ENCODE peak calls at places on chromosome 6, in six cellular contexts. J, C, W, F, Q and P are unnamed samples.

GRCh38 chr6:89369009-89369408 is 16.5 kb upstream of the UBE2J1 start:
- DNase-seq in J (peak), C (peak), W (no peak), F (peak), Q (no peak), P (no peak)

GRCh38 chr6:170282512-170283158 is 8.2 kb downstream of the DLL1 start:
- DNase-seq in J (no peak), C (no peak), W (no peak), F (no peak), Q (no peak), P (no peak)

GRCh38 chr6:89667872-89668556 is 29.5 kb upstream of the LYRM2 start:
- DNase-seq in J (no peak), C (peak), W (no peak), F (no peak), Q (no peak), P (no peak)

GRCh38 chr6:44869321-44869897 is 458.7 kb upstream of the RUNX2 start:
- DNase-seq in J (no peak), C (no peak), W (no peak), F (no peak), Q (no peak), P (no peak)

GRCh38 chr6:132132911-132133639 is 181.9 kb upstream of the CCN2 start:
- DNase-seq in J (no peak), C (no peak), W (no peak), F (no peak), Q (no peak), P (no peak)

GRCh38 chr6:8268156-8268555 is 165.8 kb upstream of the EEF1E1 start:
- DNase-seq in J (no peak), C (no peak), W (no peak), F (no peak), Q (no peak), P (no peak)

GRCh38 chr6:142474446-142475289 is 172.9 kb downstream of the ADGRG6 start:
- DNase-seq in J (peak), C (peak), W (peak), F (no peak), Q (peak), P (peak)

GRCh38 chr6:113169484-113169883 is 687.7 kb upstream of the MARCKS start:
- DNase-seq in J (no peak), C (no peak), W (no peak), F (no peak), Q (no peak), P (no peak)

GRCh38 chr6:79574636-79575035 is 37.4 kb upstream of the LCA5 start:
- DNase-seq in J (no peak), C (peak), W (no peak), F (no peak), Q (no peak), P (no peak)

GRCh38 chr6:84771732-84772131 is 7.3 kb upstream of the TBX18 start:
- DNase-seq in J (no peak), C (peak), W (peak), F (no peak), Q (no peak), P (no peak)

GRCh38 chr6:156029296-156029985 is 573.8 kb upstream of the NOX3 start:
- DNase-seq in J (no peak), C (no peak), W (no peak), F (no peak), Q (peak), P (no peak)

GRCh38 chr6:40286027-40286426 is 301.1 kb downstream of the LRFN2 start:
- DNase-seq in J (no peak), C (peak), W (no peak), F (no peak), Q (no peak), P (no peak)
- H3K27ac ChIP-seq in J (no peak), C (no peak), W (no peak), F (no peak), Q (no peak), P (no peak)

GRCh38 chr6:108795122-108795521 is 53.1 kb upstream of the ARMC2 start:
- DNase-seq in J (no peak), C (no peak), W (no peak), F (no peak), Q (no peak), P (no peak)
- H3K27ac ChIP-seq in J (no peak), C (no peak), W (no peak), F (no peak), Q (peak), P (no peak)

GRCh38 chr6:100202417-100203194 is 208.6 kb upstream of the MCHR2 start:
- DNase-seq in J (no peak), C (no peak), W (no peak), F (no peak), Q (no peak), P (no peak)
- H3K27ac ChIP-seq in J (no peak), C (no peak), W (no peak), F (no peak), Q (peak), P (peak)

GRCh38 chr6:14729186-14729871 is 516.5 kb upstream of the JARID2 start:
- DNase-seq in J (peak), C (no peak), W (peak), F (no peak), Q (no peak), P (no peak)

GRCh38 chr6:14727494-14728395 is 518.1 kb upstream of the JARID2 start:
- DNase-seq in J (peak), C (no peak), W (no peak), F (no peak), Q (no peak), P (no peak)

GRCh38 chr6:14724546-14724945 is 521.3 kb upstream of the JARID2 start:
- DNase-seq in J (no peak), C (no peak), W (no peak), F (no peak), Q (no peak), P (no peak)

GRCh38 chr6:14728396-14729024 is 517.4 kb upstream of the JARID2 start:
- DNase-seq in J (peak), C (no peak), W (no peak), F (peak), Q (no peak), P (no peak)

DNA sequence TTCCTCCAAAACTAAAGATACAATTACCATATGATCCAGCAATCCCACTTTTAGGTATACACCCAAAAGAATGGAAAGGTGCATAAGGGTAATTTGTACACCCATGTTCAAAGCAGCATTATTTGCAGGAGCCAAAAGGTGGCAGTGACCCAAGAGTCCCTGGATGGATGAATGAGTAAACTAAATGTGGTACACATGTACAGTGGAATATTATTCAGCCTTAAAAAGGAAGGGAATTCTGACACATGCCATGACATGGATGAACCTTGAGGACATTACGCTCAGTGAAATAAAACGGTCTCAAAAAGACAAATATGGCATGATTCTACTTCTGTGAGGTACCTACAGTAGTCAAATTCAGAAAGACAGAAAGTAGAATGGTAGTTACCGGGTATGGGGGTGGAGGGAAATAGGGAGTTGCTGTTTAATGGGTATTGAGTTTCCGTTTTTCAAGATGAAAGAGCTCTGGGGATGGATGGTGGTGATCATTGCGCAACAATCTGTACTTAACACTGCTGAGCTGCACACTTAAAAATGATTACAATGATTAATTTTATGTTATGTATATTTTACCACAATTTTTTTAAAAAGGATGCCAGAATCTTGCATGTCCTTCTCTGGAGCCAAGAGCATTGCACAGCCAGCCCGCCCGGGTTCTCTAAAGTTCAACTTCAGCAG is 518.9 kb upstream of the JARID2 start:
- DNase-seq in J (no peak), C (no peak), W (no peak), F (no peak), Q (no peak), P (peak)
- H3K27ac ChIP-seq in J (no peak), C (no peak), W (no peak), F (no peak), Q (no peak), P (no peak)

GRCh38 chr6:33691456-33692077 is 19.9 kb downstream of the UQCC2 start:
- DNase-seq in J (no peak), C (no peak), W (no peak), F (no peak), Q (peak), P (no peak)
- H3K27ac ChIP-seq in J (no peak), C (no peak), W (no peak), F (peak), Q (no peak), P (no peak)

GRCh38 chr6:10613693-10614092 is 80.7 kb downstream of the C6orf52 start:
- DNase-seq in J (no peak), C (no peak), W (no peak), F (no peak), Q (no peak), P (no peak)

GRCh38 chr6:10612161-10612560 is 82.3 kb downstream of the C6orf52 start:
- DNase-seq in J (no peak), C (peak), W (no peak), F (no peak), Q (no peak), P (no peak)

GRCh38 chr6:10613077-10613476 is 81.3 kb downstream of the C6orf52 start:
- DNase-seq in J (no peak), C (no peak), W (no peak), F (no peak), Q (no peak), P (no peak)

GRCh38 chr6:10609038-10609437 is 85.4 kb downstream of the C6orf52 start:
- DNase-seq in J (no peak), C (no peak), W (no peak), F (no peak), Q (no peak), P (no peak)

DNA sequence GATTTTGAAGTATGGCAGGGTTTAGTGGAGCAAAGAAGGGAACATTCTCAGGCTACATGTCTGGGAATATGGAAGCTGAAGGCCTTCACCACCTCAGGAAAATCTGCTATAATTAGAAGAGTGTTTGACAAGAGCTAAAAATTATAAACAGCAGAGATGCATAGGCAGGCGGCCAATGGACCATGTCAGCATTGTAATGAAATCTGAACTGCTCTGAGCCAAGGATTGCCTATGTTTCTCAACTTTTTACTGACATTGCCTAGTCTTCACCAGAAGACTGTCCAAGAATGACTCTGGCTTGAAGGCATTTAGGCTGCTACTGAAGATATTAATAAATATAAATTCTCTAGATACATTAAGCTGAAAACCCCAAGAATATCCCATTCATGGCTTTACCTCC is 84.1 kb downstream of the C6orf52 start:
- DNase-seq in J (no peak), C (no peak), W (no peak), F (peak), Q (no peak), P (no peak)
- H3K27ac ChIP-seq in J (no peak), C (no peak), W (no peak), F (peak), Q (no peak), P (no peak)

GRCh38 chr6:110815260-110816109 is at the start of gene CDK19:
- DNase-seq in J (peak), C (peak), W (peak), F (peak), Q (peak), P (peak)
- H3K27ac ChIP-seq in J (peak), C (peak), W (peak), F (peak), Q (peak), P (peak)

GRCh38 chr6:49516147-49516505 is 16.4 kb downstream of the GLYATL3 start:
- DNase-seq in J (no peak), C (no peak), W (no peak), F (no peak), Q (no peak), P (no peak)
- H3K27ac ChIP-seq in J (no peak), C (no peak), W (no peak), F (no peak), Q (no peak), P (no peak)

GRCh38 chr6:5172057-5172683 is 87.0 kb downstream of the PPP1R3G start:
- DNase-seq in J (no peak), C (no peak), W (no peak), F (no peak), Q (no peak), P (no peak)
- H3K27ac ChIP-seq in J (no peak), C (no peak), W (no peak), F (no peak), Q (no peak), P (no peak)

GRCh38 chr6:120990866-120991265 is 343.4 kb downstream of the TBC1D32 start:
- DNase-seq in J (no peak), C (no peak), W (no peak), F (no peak), Q (no peak), P (no peak)
- H3K27ac ChIP-seq in J (no peak), C (no peak), W (no peak), F (no peak), Q (no peak), P (no peak)